ENCODE peak calls at places on chromosomes 13 and 19, in seven cellular contexts. N, V, G, R, F, K and B are unnamed samples.

GRCh38 chr13:48838193-48839000 is 137.3 kb upstream of the FNDC3A start:
- DNase-seq in N (no peak), V (no peak), G (peak), R (no peak), F (no peak), K (no peak), B (no peak)

GRCh38 chr19:47228937-47229673 is 1.9 kb downstream of the BBC3 start:
- DNase-seq in N (peak), V (no peak), G (no peak), R (peak), F (no peak), K (no peak), B (peak)

GRCh38 chr19:2578911-2579677 is 103.2 kb downstream of the GADD45B start:
- DNase-seq in N (peak), V (peak), G (peak), R (peak), F (peak), K (peak), B (peak)

GRCh38 chr19:4972509-4973230 is 3.8 kb downstream of the KDM4B start:
- DNase-seq in N (no peak), V (peak), G (peak), R (peak), F (no peak), K (peak), B (no peak)

GRCh38 chr13:101795460-101795859 is 343.0 kb downstream of the ITGBL1 start:
- DNase-seq in N (no peak), V (no peak), G (no peak), R (no peak), F (no peak), K (no peak), B (no peak)

GRCh38 chr19:19591133-19591825 is 27.2 kb downstream of the PBX4 start:
- DNase-seq in N (no peak), V (peak), G (peak), R (peak), F (peak), K (peak), B (peak)

GRCh38 chr13:33571618-33572017 is 246.3 kb upstream of the RFC3 start:
- DNase-seq in N (no peak), V (no peak), G (no peak), R (no peak), F (no peak), K (no peak), B (no peak)

GRCh38 chr19:797528-798414 is 519 bp downstream of the PTBP1 start:
- DNase-seq in N (peak), V (peak), G (peak), R (peak), F (peak), K (peak), B (peak)

GRCh38 chr19:3136684-3137055 is 837 bp downstream of the GNA15 start:
- DNase-seq in N (no peak), V (no peak), G (no peak), R (no peak), F (no peak), K (no peak), B (no peak)

GRCh38 chr19:46033401-46033800 is 7.4 kb downstream of the IGFL4 start:
- DNase-seq in N (no peak), V (no peak), G (no peak), R (no peak), F (no peak), K (no peak), B (no peak)

GRCh38 chr19:18469245-18470107 is 31.5 kb upstream of the ISYNA1 start:
- DNase-seq in N (no peak), V (peak), G (peak), R (peak), F (peak), K (peak), B (peak)

GRCh38 chr13:94858856-94859811 is 146.8 kb upstream of the SOX21 start:
- DNase-seq in N (peak), V (no peak), G (no peak), R (peak), F (no peak), K (no peak), B (no peak)

GRCh38 chr19:17404621-17405249 is 695 bp downstream of the BST2 start:
- DNase-seq in N (no peak), V (no peak), G (no peak), R (no peak), F (no peak), K (no peak), B (no peak)

GRCh38 chr13:42066542-42066941 is 18.1 kb downstream of the DGKH start:
- DNase-seq in N (no peak), V (peak), G (no peak), R (peak), F (no peak), K (no peak), B (no peak)